ENCODE peak calls at places on chromosomes 2 and 18, in nine cellular contexts. One of them, this sample, is unnamed.

GRCh38 chr18:50398947-50399346 is 24.1 kb downstream of the SKA1 start:
- DNase-seq in upper lobe of left lung: no peak
- DNase-seq in CD8-positive, alpha-beta T cell: no peak
- DNase-seq in adrenal gland: no peak
- DNase-seq in transverse colon: no peak
- DNase-seq in lung: no peak
- DNase-seq in fibroblast of lung: no peak
- DNase-seq in colonic mucosa: no peak
- DNase-seq in NB4: no peak
- DNase-seq in this sample: no peak

GRCh38 chr2:237482485-237482884 is 4.6 kb upstream of the MLPH start:
- DNase-seq in transverse colon: peak; percentile 69
- DNase-seq in adrenal gland: peak; percentile 50
- DNase-seq in upper lobe of left lung: no peak
- DNase-seq in lung: peak; percentile 89
- DNase-seq in fibroblast of lung: peak; percentile 90
- DNase-seq in colonic mucosa: peak; percentile 90
- DNase-seq in CD8-positive, alpha-beta T cell: no peak
- DNase-seq in NB4: no peak
- DNase-seq in this sample: peak; percentile 89

GRCh38 chr2:20429528-20429927 is 17.3 kb upstream of the RHOB start:
- DNase-seq in transverse colon: peak; percentile 55
- DNase-seq in upper lobe of left lung: no peak
- DNase-seq in fibroblast of lung: peak; percentile 56
- DNase-seq in adrenal gland: no peak
- DNase-seq in NB4: no peak
- DNase-seq in lung: no peak
- DNase-seq in CD8-positive, alpha-beta T cell: no peak
- DNase-seq in colonic mucosa: no peak
- DNase-seq in this sample: no peak

GRCh38 chr18:77012751-77013550 is 119.6 kb downstream of the MBP start:
- DNase-seq in upper lobe of left lung: no peak
- DNase-seq in CD8-positive, alpha-beta T cell: no peak
- DNase-seq in colonic mucosa: no peak
- DNase-seq in lung: no peak
- DNase-seq in fibroblast of lung: no peak
- DNase-seq in transverse colon: no peak
- DNase-seq in NB4: no peak
- DNase-seq in adrenal gland: no peak
- DNase-seq in this sample: no peak

GRCh38 chr18:11500153-11501122 is 109.0 kb upstream of the SLC35G4 start:
- DNase-seq in lung: no peak
- DNase-seq in colonic mucosa: no peak
- DNase-seq in transverse colon: no peak
- DNase-seq in NB4: peak; percentile 59
- DNase-seq in adrenal gland: peak; percentile 94
- DNase-seq in fibroblast of lung: peak; percentile 97
- DNase-seq in CD8-positive, alpha-beta T cell: no peak
- DNase-seq in upper lobe of left lung: no peak
- DNase-seq in this sample: no peak

GRCh38 chr2:176297737-176298136 is 28.5 kb downstream of the MTX2 start:
- DNase-seq in lung: no peak
- DNase-seq in transverse colon: no peak
- DNase-seq in adrenal gland: no peak
- DNase-seq in CD8-positive, alpha-beta T cell: no peak
- DNase-seq in upper lobe of left lung: no peak
- DNase-seq in NB4: no peak
- DNase-seq in fibroblast of lung: no peak
- DNase-seq in colonic mucosa: no peak
- DNase-seq in this sample: no peak

GRCh38 chr2:120305296-120305695 is 40.6 kb upstream of the INHBB start:
- DNase-seq in transverse colon: no peak
- DNase-seq in lung: no peak
- DNase-seq in NB4: peak; percentile 48
- DNase-seq in colonic mucosa: no peak
- DNase-seq in fibroblast of lung: peak; percentile 14
- DNase-seq in upper lobe of left lung: no peak
- DNase-seq in adrenal gland: no peak
- DNase-seq in CD8-positive, alpha-beta T cell: no peak
- DNase-seq in this sample: peak; percentile 28

GRCh38 chr2:190446193-190446592 is 38.0 kb downstream of the MFSD6 start:
- DNase-seq in colonic mucosa: no peak
- DNase-seq in NB4: no peak
- DNase-seq in adrenal gland: no peak
- DNase-seq in CD8-positive, alpha-beta T cell: no peak
- DNase-seq in fibroblast of lung: no peak
- DNase-seq in lung: no peak
- DNase-seq in transverse colon: no peak
- DNase-seq in upper lobe of left lung: no peak
- DNase-seq in this sample: no peak

GRCh38 chr2:189116059-189116458 is 63.5 kb downstream of the COL5A2 start:
- DNase-seq in fibroblast of lung: no peak
- DNase-seq in lung: no peak
- DNase-seq in adrenal gland: no peak
- DNase-seq in colonic mucosa: no peak
- DNase-seq in CD8-positive, alpha-beta T cell: no peak
- DNase-seq in upper lobe of left lung: no peak
- DNase-seq in transverse colon: no peak
- DNase-seq in NB4: no peak
- DNase-seq in this sample: no peak

GRCh38 chr2:73177645-73178255 is 24.6 kb upstream of the NOTO start:
- DNase-seq in upper lobe of left lung: no peak
- DNase-seq in NB4: no peak
- DNase-seq in lung: no peak
- DNase-seq in transverse colon: no peak
- DNase-seq in colonic mucosa: no peak
- DNase-seq in adrenal gland: no peak
- DNase-seq in CD8-positive, alpha-beta T cell: no peak
- DNase-seq in fibroblast of lung: no peak
- DNase-seq in this sample: no peak
- TF ChIP-seq CTCF in upper lobe of left lung: no peak
- TF ChIP-seq CTCF in NB4: peak; percentile 10
- TF ChIP-seq CTCF in lung: no peak
- TF ChIP-seq CTCF in transverse colon: no peak
- TF ChIP-seq CTCF in colonic mucosa: peak; percentile 47
- TF ChIP-seq CTCF in adrenal gland: no peak
- TF ChIP-seq CTCF in CD8-positive, alpha-beta T cell: peak; percentile 22
- TF ChIP-seq CTCF in fibroblast of lung: no peak
- TF ChIP-seq CTCF in this sample: no peak

DNA sequence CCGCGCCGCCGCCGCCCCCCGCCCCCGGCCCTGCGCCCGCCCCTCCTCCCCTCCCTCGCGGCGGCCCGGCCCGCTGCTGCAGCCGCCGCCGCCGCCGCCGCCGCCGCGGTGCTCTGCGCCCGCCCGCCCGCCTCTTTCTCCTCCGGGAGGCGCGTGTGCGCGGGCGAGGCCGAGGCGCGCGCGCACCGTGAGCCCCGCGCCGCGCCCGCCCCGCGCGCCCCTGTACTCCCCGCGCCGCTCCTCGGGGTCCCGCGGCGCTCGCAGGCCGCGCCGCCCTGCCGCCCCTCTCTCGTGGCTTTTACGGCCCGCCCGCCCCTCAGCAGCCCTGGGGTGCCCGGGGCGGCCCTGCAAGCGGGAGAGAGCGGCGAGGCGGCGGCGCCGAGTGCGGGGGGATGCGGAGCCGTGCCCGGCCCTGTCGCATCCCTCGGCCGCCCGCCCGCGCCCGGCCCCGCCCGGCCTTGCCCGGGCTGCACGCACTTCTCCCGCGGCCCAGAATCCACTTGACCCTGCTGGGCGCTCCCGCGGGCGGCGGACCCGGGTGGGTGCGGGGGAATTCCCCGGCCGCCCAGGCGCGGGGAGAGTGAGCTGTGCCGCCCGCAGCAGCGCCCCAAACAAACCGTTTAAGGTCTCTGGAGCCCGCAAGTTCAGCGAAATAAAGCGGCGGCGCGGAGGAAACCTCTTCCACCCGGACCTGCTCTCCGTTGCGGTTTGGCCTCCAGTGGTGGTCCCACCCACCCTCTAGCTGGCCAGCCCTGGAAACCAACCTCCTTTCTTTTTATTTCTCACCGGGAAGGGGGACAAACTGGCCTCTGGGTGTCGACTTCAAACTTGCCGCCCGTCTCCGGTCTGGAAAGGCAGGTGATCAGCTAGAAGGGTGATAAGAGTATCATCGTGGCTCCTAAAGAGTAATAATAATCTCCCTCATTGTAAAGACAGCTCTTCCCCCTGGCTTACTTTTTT is 37.4 kb downstream of the AFF3 start:
- DNase-seq in colonic mucosa: no peak
- DNase-seq in upper lobe of left lung: peak; percentile 87
- DNase-seq in NB4: no peak
- DNase-seq in lung: no peak
- DNase-seq in CD8-positive, alpha-beta T cell: no peak
- DNase-seq in transverse colon: no peak
- DNase-seq in adrenal gland: no peak
- DNase-seq in fibroblast of lung: peak; percentile 13
- DNase-seq in this sample: no peak
- H3K4me3 ChIP-seq in colonic mucosa: peak overlapping the region; percentile 30
- H3K4me3 ChIP-seq in upper lobe of left lung: peak overlapping the region; percentile 66
- H3K4me3 ChIP-seq in NB4: no peak overlapping the region
- H3K4me3 ChIP-seq in lung: peak overlapping the region; percentile 71
- H3K4me3 ChIP-seq in CD8-positive, alpha-beta T cell: no peak overlapping the region
- H3K4me3 ChIP-seq in transverse colon: peak overlapping the region; percentile 61
- H3K4me3 ChIP-seq in adrenal gland: no peak overlapping the region
- H3K4me3 ChIP-seq in fibroblast of lung: peak overlapping the region; percentile 54
- H3K4me3 ChIP-seq in this sample: no peak overlapping the region

GRCh38 chr18:31558567-31558966 is 33.1 kb upstream of the TTR start:
- DNase-seq in colonic mucosa: no peak
- DNase-seq in lung: no peak
- DNase-seq in transverse colon: no peak
- DNase-seq in NB4: no peak
- DNase-seq in adrenal gland: no peak
- DNase-seq in fibroblast of lung: no peak
- DNase-seq in CD8-positive, alpha-beta T cell: no peak
- DNase-seq in upper lobe of left lung: no peak
- DNase-seq in this sample: no peak

GRCh38 chr18:31555971-31556747 is 35.5 kb upstream of the TTR start:
- DNase-seq in adrenal gland: peak; percentile 40
- DNase-seq in upper lobe of left lung: no peak
- DNase-seq in fibroblast of lung: peak; percentile 83
- DNase-seq in lung: no peak
- DNase-seq in NB4: peak; percentile 69
- DNase-seq in transverse colon: peak; percentile 18
- DNase-seq in colonic mucosa: peak; percentile 56
- DNase-seq in CD8-positive, alpha-beta T cell: no peak
- DNase-seq in this sample: no peak

GRCh38 chr18:31554776-31555175 is 36.9 kb upstream of the TTR start:
- DNase-seq in adrenal gland: no peak
- DNase-seq in NB4: no peak
- DNase-seq in transverse colon: no peak
- DNase-seq in CD8-positive, alpha-beta T cell: no peak
- DNase-seq in colonic mucosa: no peak
- DNase-seq in fibroblast of lung: no peak
- DNase-seq in upper lobe of left lung: no peak
- DNase-seq in lung: no peak
- DNase-seq in this sample: no peak

GRCh38 chr18:31553800-31554199 is 37.9 kb upstream of the TTR start:
- DNase-seq in transverse colon: no peak
- DNase-seq in adrenal gland: no peak
- DNase-seq in lung: no peak
- DNase-seq in CD8-positive, alpha-beta T cell: no peak
- DNase-seq in fibroblast of lung: no peak
- DNase-seq in colonic mucosa: no peak
- DNase-seq in NB4: peak; percentile 11
- DNase-seq in upper lobe of left lung: no peak
- DNase-seq in this sample: no peak

DNA sequence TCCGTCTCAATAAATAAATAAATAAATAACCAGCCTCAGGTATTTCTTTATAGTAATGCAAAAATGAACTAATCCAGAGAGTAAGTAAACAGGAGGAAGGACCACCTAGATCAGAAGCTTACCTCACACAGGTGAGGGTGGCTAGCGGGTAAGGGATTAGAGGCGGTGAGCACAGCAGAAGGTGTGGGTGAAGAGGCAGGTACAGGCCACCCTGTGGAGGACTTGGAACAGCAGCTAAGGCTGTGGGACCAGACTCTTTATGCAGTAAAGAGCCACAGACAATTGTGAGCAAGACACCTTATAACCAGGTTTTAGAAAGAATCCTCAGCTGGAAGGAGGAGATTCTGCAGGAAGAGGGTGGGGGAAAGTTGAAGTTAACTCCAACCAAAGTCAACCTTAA is 34.2 kb upstream of the TTR start:
- DNase-seq in fibroblast of lung: no peak
- DNase-seq in adrenal gland: no peak
- DNase-seq in transverse colon: no peak
- DNase-seq in CD8-positive, alpha-beta T cell: no peak
- DNase-seq in NB4: no peak
- DNase-seq in lung: no peak
- DNase-seq in colonic mucosa: no peak
- DNase-seq in upper lobe of left lung: no peak
- DNase-seq in this sample: no peak
- TF ChIP-seq CTCF in fibroblast of lung: no peak
- TF ChIP-seq CTCF in adrenal gland: no peak
- TF ChIP-seq CTCF in transverse colon: no peak
- TF ChIP-seq CTCF in CD8-positive, alpha-beta T cell: no peak
- TF ChIP-seq CTCF in NB4: no peak
- TF ChIP-seq CTCF in lung: no peak
- TF ChIP-seq CTCF in colonic mucosa: no peak
- TF ChIP-seq CTCF in upper lobe of left lung: no peak
- TF ChIP-seq CTCF in this sample: no peak

GRCh38 chr2:101999122-101999789 is 7.5 kb downstream of the IL1R2 start:
- DNase-seq in colonic mucosa: peak; percentile 74
- DNase-seq in NB4: peak; percentile 11
- DNase-seq in fibroblast of lung: no peak
- DNase-seq in CD8-positive, alpha-beta T cell: no peak
- DNase-seq in upper lobe of left lung: no peak
- DNase-seq in transverse colon: peak; percentile 53
- DNase-seq in lung: no peak
- DNase-seq in adrenal gland: no peak
- DNase-seq in this sample: peak; percentile 69
- H3K4me3 ChIP-seq in colonic mucosa: no peak overlapping the region
- H3K4me3 ChIP-seq in NB4: no peak overlapping the region
- H3K4me3 ChIP-seq in fibroblast of lung: no peak overlapping the region
- H3K4me3 ChIP-seq in CD8-positive, alpha-beta T cell: no peak overlapping the region
- H3K4me3 ChIP-seq in upper lobe of left lung: no peak overlapping the region
- H3K4me3 ChIP-seq in transverse colon: peak overlapping the region; percentile 22
- H3K4me3 ChIP-seq in lung: no peak overlapping the region
- H3K4me3 ChIP-seq in adrenal gland: no peak overlapping the region
- H3K4me3 ChIP-seq in this sample: no peak overlapping the region

This sample was measured in mucosa of descending colon.